ENCODE peak calls at places on chromosomes 1 and 21, in seven cellular contexts. G is mesendoderm, H is fibroblast of lung, V is K562, W is MM.1S, P is mammary epithelial cell, Y is A549. S is an unnamed sample.

GRCh38 chr21:46113497-46114176 is 15.7 kb downstream of the COL6A2 start:
- DNase-seq in G (no peak), H (no peak), V (no peak), W (no peak), P (no peak), Y (no peak), S (no peak)

GRCh38 chr1:78619803-78620579 is at the start of gene IFI44L:
- DNase-seq in G (no peak), H (peak), V (no peak), W (peak), P (peak), Y (no peak), S (no peak)

GRCh38 chr1:71031426-71031825 is 16.2 kb downstream of the PTGER3 start:
- DNase-seq in G (no peak), H (no peak), V (no peak), W (no peak), P (no peak), Y (no peak), S (no peak)

GRCh38 chr21:44360174-44360573 is 6.8 kb downstream of the TRPM2 start:
- DNase-seq in G (no peak), H (no peak), V (no peak), W (no peak), P (no peak), Y (no peak), S (no peak)

GRCh38 chr1:21509351-21510112 is at the start of gene ALPL:
- DNase-seq in G (peak), H (no peak), V (no peak), W (no peak), P (no peak), Y (no peak), S (peak)

GRCh38 chr1:20787775-20788488 is 825 bp upstream of the HP1BP3 start:
- DNase-seq in G (peak), H (peak), V (peak), W (no peak), P (no peak), Y (peak), S (peak)

GRCh38 chr1:116486424-116486823 is 84.4 kb downstream of the CD58 start:
- DNase-seq in G (no peak), H (peak), V (no peak), W (no peak), P (peak), Y (no peak), S (no peak)

GRCh38 chr1:72547412-72547811 is 265.1 kb upstream of the NEGR1 start:
- DNase-seq in G (peak), H (peak), V (no peak), W (no peak), P (no peak), Y (no peak), S (peak)

GRCh38 chr1:163094589-163094988 is 25.4 kb downstream of the RGS4 start:
- DNase-seq in G (no peak), H (no peak), V (no peak), W (peak), P (no peak), Y (no peak), S (no peak)

GRCh38 chr1:206736878-206737728 is 33.5 kb upstream of the IL19 start:
- DNase-seq in G (no peak), H (no peak), V (no peak), W (no peak), P (no peak), Y (no peak), S (no peak)

GRCh38 chr1:180230791-180231505 is 884 bp downstream of the LHX4 start:
- DNase-seq in G (peak), H (peak), V (peak), W (peak), P (peak), Y (no peak), S (peak)

GRCh38 chr1:20366766-20367602 is 76.3 kb downstream of the VWA5B1 start:
- DNase-seq in G (peak), H (peak), V (peak), W (no peak), P (peak), Y (peak), S (peak)

GRCh38 chr1:177124578-177125278 is 39.8 kb downstream of the ASTN1 start:
- DNase-seq in G (no peak), H (no peak), V (no peak), W (no peak), P (no peak), Y (no peak), S (no peak)

GRCh38 chr21:35581640-35582039 is 478.7 kb downstream of the SETD4 start:
- DNase-seq in G (no peak), H (no peak), V (no peak), W (no peak), P (no peak), Y (no peak), S (no peak)

GRCh38 chr1:180522204-180522497 is 19.8 kb upstream of the ACBD6 start:
- DNase-seq in G (peak), H (no peak), V (no peak), W (no peak), P (peak), Y (no peak), S (peak)

GRCh38 chr1:11564237-11564636 is 85.3 kb downstream of the DISP3 start:
- DNase-seq in G (peak), H (no peak), V (no peak), W (peak), P (no peak), Y (no peak), S (no peak)

GRCh38 chr1:50859657-50860056 is 100.4 kb downstream of the FAF1 start:
- DNase-seq in G (no peak), H (peak), V (no peak), W (no peak), P (no peak), Y (no peak), S (no peak)

GRCh38 chr1:201925961-201926585 is 20.3 kb downstream of the LMOD1 start:
- DNase-seq in G (no peak), H (peak), V (no peak), W (no peak), P (no peak), Y (no peak), S (no peak)

GRCh38 chr1:150970818-150971582 is 3.6 kb downstream of the CERS2 start:
- DNase-seq in G (peak), H (peak), V (no peak), W (no peak), P (no peak), Y (no peak), S (peak)

GRCh38 chr1:13700521-13701273 is 709 bp downstream of the PRDM2 start:
- DNase-seq in G (peak), H (peak), V (no peak), W (peak), P (peak), Y (peak), S (peak)

GRCh38 chr1:233523047-233523446 is 90.9 kb upstream of the KCNK1 start:
- DNase-seq in G (peak), H (no peak), V (no peak), W (no peak), P (no peak), Y (no peak), S (peak)

GRCh38 chr1:221594600-221594999 is 147.3 kb downstream of the DUSP10 start:
- DNase-seq in G (no peak), H (no peak), V (no peak), W (no peak), P (no peak), Y (no peak), S (no peak)

GRCh38 chr1:221601166-221601565 is 140.7 kb downstream of the DUSP10 start:
- DNase-seq in G (no peak), H (no peak), V (no peak), W (no peak), P (no peak), Y (no peak), S (no peak)

GRCh38 chr1:221602866-221603265 is 139.0 kb downstream of the DUSP10 start:
- DNase-seq in G (no peak), H (peak), V (no peak), W (no peak), P (peak), Y (peak), S (no peak)

GRCh38 chr1:221598122-221598521 is 143.8 kb downstream of the DUSP10 start:
- DNase-seq in G (peak), H (no peak), V (no peak), W (no peak), P (no peak), Y (no peak), S (no peak)
- H3K4me2 ChIP-seq in G (no peak), H (no peak), V (no peak), W (no peak), P (no peak), Y (no peak), S (no peak)

GRCh38 chr1:231396643-231397042 is 25.4 kb downstream of the EGLN1 start:
- DNase-seq in G (no peak), H (no peak), V (no peak), W (no peak), P (peak), Y (no peak), S (no peak)
- H3K4me2 ChIP-seq in G (no peak), H (no peak), V (no peak), W (no peak), P (no peak), Y (peak), S (no peak)

GRCh38 chr1:63831409-63831808 is 57.6 kb downstream of the ROR1 start:
- DNase-seq in G (no peak), H (no peak), V (no peak), W (no peak), P (no peak), Y (no peak), S (no peak)

GRCh38 chr1:63833346-63834065 is 59.7 kb downstream of the ROR1 start:
- DNase-seq in G (no peak), H (peak), V (no peak), W (no peak), P (no peak), Y (no peak), S (peak)

GRCh38 chr1:63828322-63829044 is 54.7 kb downstream of the ROR1 start:
- DNase-seq in G (no peak), H (no peak), V (no peak), W (peak), P (no peak), Y (no peak), S (no peak)

GRCh38 chr1:63827411-63828321 is 53.8 kb downstream of the ROR1 start:
- DNase-seq in G (no peak), H (peak), V (no peak), W (no peak), P (no peak), Y (no peak), S (no peak)

DNA sequence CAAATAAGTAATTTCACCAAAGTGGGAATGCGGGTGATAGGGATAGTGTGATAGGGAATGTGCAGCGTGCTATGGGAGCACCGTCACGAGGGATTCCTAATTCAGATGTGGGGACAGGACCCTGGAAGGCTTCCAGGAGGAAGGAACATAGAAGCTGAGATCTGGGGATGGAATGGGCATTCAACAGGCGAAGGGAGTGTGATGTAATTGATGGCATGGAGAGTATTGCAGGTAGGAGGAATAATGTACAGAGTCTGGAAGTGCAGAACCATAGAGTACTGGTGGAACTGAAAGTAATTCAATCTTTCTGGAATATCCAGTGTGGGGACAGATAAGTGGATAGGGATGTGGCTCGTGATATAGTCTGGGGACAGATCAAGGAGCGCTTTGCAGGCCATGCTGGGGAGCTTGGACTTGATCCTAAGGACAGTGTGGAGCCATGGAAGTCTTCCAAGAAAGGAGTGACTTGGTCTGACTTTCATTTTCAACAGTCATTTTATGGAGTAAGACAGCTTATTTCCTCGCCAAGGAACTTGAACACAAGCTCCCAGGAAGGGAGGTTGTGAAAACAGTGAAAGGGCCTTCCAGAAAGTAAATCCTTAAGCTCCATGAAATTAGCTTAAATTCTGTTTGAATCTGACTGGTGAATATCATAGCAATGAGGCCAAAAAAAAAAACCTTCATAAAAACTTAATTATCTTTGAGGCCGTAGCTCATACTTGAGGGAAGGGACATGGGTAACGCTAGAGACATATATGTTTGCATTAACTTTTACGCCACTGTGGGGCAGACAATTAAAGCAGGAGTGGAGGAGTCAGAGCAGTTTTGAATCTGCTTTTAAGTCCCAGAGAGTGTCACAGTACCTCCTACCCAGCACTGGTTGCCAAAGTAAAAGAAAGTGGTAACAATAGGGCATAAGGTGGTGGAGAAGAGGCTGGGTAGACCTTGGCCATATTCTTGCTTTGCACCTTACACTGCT is 55.8 kb downstream of the ROR1 start:
- DNase-seq in G (no peak), H (peak), V (no peak), W (no peak), P (no peak), Y (no peak), S (no peak)
- H3K4me2 ChIP-seq in G (no peak), H (peak), V (no peak), W (no peak), P (no peak), Y (no peak), S (no peak)

DNA sequence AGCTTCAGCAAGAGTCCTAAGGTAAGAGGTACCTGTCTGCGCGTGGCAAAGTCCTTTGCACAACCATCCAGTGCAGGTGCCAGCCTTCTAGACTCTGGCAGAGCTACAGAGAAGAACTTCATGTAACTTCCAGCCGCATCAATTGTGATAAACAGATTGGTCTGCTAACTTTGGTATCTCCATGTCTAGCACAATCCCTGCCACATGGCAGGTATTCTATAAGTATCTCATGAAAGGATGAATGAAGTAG is 29.8 kb downstream of the CD48 start:
- DNase-seq in G (no peak), H (no peak), V (no peak), W (no peak), P (no peak), Y (no peak), S (no peak)
- H3K4me2 ChIP-seq in G (no peak), H (no peak), V (peak), W (peak), P (no peak), Y (no peak), S (no peak)

S was measured in GM23338.